ENCODE peak calls at places on chromosomes 1 and 21, in four cellular contexts. V is OCI-LY7, W is mammary epithelial cell, U is PC-3. F is an unnamed sample.

GRCh38 chr21:31335957-31336738 is 7.9 kb downstream of the TIAM1 start:
- DNase-seq in V (no peak), W (peak), U (peak), F (no peak)

GRCh38 chr1:51100264-51100880 is 1.7 kb upstream of the C1orf185 start:
- DNase-seq in V (no peak), W (no peak), U (no peak), F (no peak)

GRCh38 chr1:50977575-50978143 is 7.6 kb downstream of the CDKN2C start:
- DNase-seq in V (peak), W (peak), U (peak), F (no peak)

GRCh38 chr1:240691521-240692338 is 79.8 kb upstream of the GREM2 start:
- DNase-seq in V (no peak), W (no peak), U (peak), F (no peak)

GRCh38 chr1:199854681-199855321 is 172.7 kb upstream of the NR5A2 start:
- DNase-seq in V (no peak), W (no peak), U (no peak), F (no peak)

GRCh38 chr1:3817138-3817740 is 20.9 kb upstream of the LRRC47 start:
- DNase-seq in V (no peak), W (no peak), U (no peak), F (no peak)

GRCh38 chr1:207020709-207021107 is 11.8 kb downstream of the C1orf116 start:
- DNase-seq in V (no peak), W (peak), U (peak), F (no peak)

GRCh38 chr21:31201548-31201947 is 142.5 kb downstream of the TIAM1 start:
- DNase-seq in V (no peak), W (no peak), U (no peak), F (no peak)

GRCh38 chr1:37476460-37477197 is 2.2 kb downstream of the ZC3H12A start:
- DNase-seq in V (no peak), W (peak), U (peak), F (no peak)

GRCh38 chr1:80171101-80171500 is 1164.6 kb upstream of the ADGRL4 start:
- DNase-seq in V (no peak), W (no peak), U (no peak), F (no peak)

GRCh38 chr1:225987491-225988316 is 11.4 kb downstream of the SDE2 start:
- DNase-seq in V (peak), W (peak), U (peak), F (no peak)

GRCh38 chr21:33070921-33071877 is 1.3 kb downstream of the OLIG1 start:
- DNase-seq in V (no peak), W (peak), U (no peak), F (no peak)

GRCh38 chr1:61980561-61980960 is 214.1 kb upstream of the L1TD1 start:
- DNase-seq in V (no peak), W (peak), U (no peak), F (no peak)

GRCh38 chr21:17463441-17463840 is 49.4 kb upstream of the CXADR start:
- DNase-seq in V (no peak), W (peak), U (no peak), F (peak)

GRCh38 chr1:67564193-67564592 is 120.8 kb upstream of the GADD45A start:
- DNase-seq in V (no peak), W (no peak), U (no peak), F (no peak)

GRCh38 chr1:117828206-117828605 is 101.2 kb downstream of the GDAP2 start:
- DNase-seq in V (no peak), W (no peak), U (no peak), F (no peak)

GRCh38 chr1:43540653-43541071 is 10.0 kb downstream of the PTPRF start:
- DNase-seq in V (no peak), W (no peak), U (no peak), F (no peak)

GRCh38 chr1:94926365-94926914 is 470 bp downstream of the CNN3 start:
- DNase-seq in V (no peak), W (peak), U (peak), F (no peak)

GRCh38 chr1:40384887-40385286 is 11.4 kb downstream of the SMAP2 start:
- DNase-seq in V (no peak), W (no peak), U (no peak), F (no peak)

GRCh38 chr21:33657124-33657842 is 15.0 kb downstream of the ITSN1 start:
- DNase-seq in V (no peak), W (no peak), U (no peak), F (no peak)

GRCh38 chr1:194043984-194044755 is 857.8 kb upstream of the B3GALT2 start:
- DNase-seq in V (no peak), W (no peak), U (peak), F (no peak)

GRCh38 chr1:103336376-103336775 is 189.1 kb upstream of the RNPC3 start:
- DNase-seq in V (no peak), W (peak), U (no peak), F (no peak)

DNA sequence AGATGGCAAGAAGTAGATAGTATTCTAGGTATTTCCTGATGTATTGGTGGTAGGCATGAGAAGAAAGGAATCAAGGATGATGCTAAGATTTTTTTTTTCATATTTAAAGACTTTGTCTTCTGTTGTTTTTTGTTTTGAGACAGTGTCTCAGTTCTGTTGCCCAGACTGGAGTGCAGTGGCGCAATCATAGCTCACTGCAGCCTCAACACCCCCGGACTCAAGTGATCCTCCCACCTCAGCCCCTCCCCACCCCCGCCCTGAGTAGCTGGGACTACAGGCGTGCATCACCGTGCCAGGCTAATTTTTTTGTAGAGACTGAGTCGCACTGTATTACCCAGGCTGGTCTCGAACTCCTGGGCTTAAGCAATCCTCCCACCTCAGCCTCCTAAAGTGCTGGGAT is 2.8 kb upstream of the CAPZB start:
- DNase-seq in V (no peak), W (no peak), U (no peak), F (no peak)
- H3K27ac ChIP-seq in V (no peak), W (no peak), U (no peak), F (no peak)

DNA sequence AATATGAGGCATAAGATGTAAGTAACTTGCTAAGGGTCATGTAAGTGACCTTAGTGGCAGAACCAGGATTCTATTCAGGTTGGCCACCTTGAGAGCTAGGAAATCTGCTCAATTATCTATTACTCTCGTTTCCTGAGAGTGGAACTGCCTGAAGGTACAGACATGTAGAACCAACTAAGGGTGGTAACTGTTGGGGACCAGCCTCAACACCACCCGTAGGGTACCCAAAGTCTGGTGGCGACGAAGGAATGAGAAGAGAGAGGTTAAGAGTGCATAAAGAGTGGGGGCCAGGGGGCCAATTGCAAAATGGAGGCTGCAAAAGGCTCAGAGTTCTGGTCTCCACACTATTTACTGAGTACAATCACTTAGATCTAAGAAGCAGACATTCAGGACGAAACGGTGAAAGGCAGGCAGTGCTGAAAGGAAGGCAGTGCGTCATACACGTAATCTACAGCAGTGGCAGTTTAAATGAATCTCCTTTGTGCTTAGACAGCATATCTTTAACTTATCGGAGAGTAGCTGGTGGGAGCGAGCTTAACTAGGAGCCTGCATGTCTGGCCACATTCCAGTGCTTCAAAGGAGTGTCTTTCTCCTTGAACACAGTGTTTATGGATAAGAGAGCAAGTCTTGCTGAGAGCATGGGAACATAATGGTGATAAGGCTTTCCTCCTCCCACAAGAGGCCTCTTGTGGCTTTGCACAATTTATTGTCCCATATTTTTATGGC is 25.0 kb downstream of the SRSF4 start:
- DNase-seq in V (no peak), W (no peak), U (no peak), F (no peak)
- H3K27ac ChIP-seq in V (no peak), W (no peak), U (no peak), F (no peak)

GRCh38 chr1:185972096-185972875 is 238.1 kb downstream of the HMCN1 start:
- DNase-seq in V (no peak), W (no peak), U (no peak), F (no peak)
- H3K27ac ChIP-seq in V (no peak), W (no peak), U (no peak), F (no peak)

GRCh38 chr1:202578001-202578500 is 132.2 kb downstream of the SYT2 start:
- DNase-seq in V (no peak), W (peak), U (no peak), F (no peak)

GRCh38 chr1:202578565-202578964 is 131.7 kb downstream of the SYT2 start:
- DNase-seq in V (no peak), W (no peak), U (no peak), F (no peak)

GRCh38 chr1:202575906-202576653 is 134.2 kb downstream of the SYT2 start:
- DNase-seq in V (no peak), W (peak), U (peak), F (no peak)

GRCh38 chr1:202576816-202577215 is 133.4 kb downstream of the SYT2 start:
- DNase-seq in V (no peak), W (no peak), U (peak), F (no peak)

GRCh38 chr1:202577381-202577780 is 132.9 kb downstream of the SYT2 start:
- DNase-seq in V (no peak), W (no peak), U (no peak), F (no peak)
- H3K27ac ChIP-seq in V (no peak), W (peak), U (no peak), F (peak)

GRCh38 chr1:63690966-63691365 is 82.9 kb upstream of the ROR1 start:
- DNase-seq in V (no peak), W (no peak), U (no peak), F (no peak)
- H3K27ac ChIP-seq in V (no peak), W (no peak), U (no peak), F (no peak)

GRCh38 chr1:237065903-237066302 is 23.9 kb downstream of the RYR2 start:
- DNase-seq in V (no peak), W (no peak), U (no peak), F (no peak)

GRCh38 chr1:237070519-237070918 is 28.5 kb downstream of the RYR2 start:
- DNase-seq in V (no peak), W (no peak), U (no peak), F (no peak)

GRCh38 chr1:237074371-237075117 is 32.6 kb downstream of the RYR2 start:
- DNase-seq in V (no peak), W (no peak), U (peak), F (no peak)

GRCh38 chr1:237071641-237072420 is 29.8 kb downstream of the RYR2 start:
- DNase-seq in V (no peak), W (no peak), U (no peak), F (no peak)
- H3K27ac ChIP-seq in V (no peak), W (no peak), U (no peak), F (no peak)

GRCh38 chr1:99660496-99660895 is 14.6 kb downstream of the PALMD start:
- DNase-seq in V (no peak), W (peak), U (no peak), F (no peak)

GRCh38 chr1:99662581-99663208 is 16.8 kb downstream of the PALMD start:
- DNase-seq in V (no peak), W (peak), U (peak), F (no peak)

GRCh38 chr1:99665212-99665611 is 19.3 kb downstream of the PALMD start:
- DNase-seq in V (no peak), W (no peak), U (no peak), F (no peak)

GRCh38 chr1:99661780-99662179 is 15.9 kb downstream of the PALMD start:
- DNase-seq in V (no peak), W (no peak), U (no peak), F (no peak)

GRCh38 chr1:99663501-99663900 is 17.6 kb downstream of the PALMD start:
- DNase-seq in V (no peak), W (no peak), U (no peak), F (no peak)
- H3K27ac ChIP-seq in V (no peak), W (peak), U (peak), F (no peak)

DNA sequence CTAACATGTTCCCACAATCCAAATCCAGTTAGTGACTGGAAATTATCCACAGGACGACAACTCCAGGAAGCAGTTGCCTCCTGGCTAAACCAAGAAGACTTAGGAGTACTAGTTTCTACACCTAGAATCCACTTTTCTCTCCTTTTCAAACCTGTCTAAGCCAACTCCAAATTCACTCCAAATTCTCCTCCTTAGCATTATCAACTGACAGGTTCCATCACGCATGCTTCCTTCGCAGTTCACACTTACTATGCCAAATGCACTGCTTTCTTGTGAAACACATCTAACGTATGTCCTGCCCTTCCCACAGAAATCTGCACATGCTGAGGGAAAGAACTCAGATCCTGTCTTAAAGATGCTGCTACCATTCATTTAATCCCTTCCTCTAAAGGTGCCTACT is 225.9 kb downstream of the RERE start:
- DNase-seq in V (no peak), W (no peak), U (no peak), F (no peak)
- H3K27ac ChIP-seq in V (no peak), W (no peak), U (no peak), F (no peak)